ENCODE peak calls at places on chromosomes 7 and 10, in four cellular contexts. One of them, this sample, is unnamed.
A peak's percentile ranks its signal among the peaks of the same experiment; 100 is the strongest.

GRCh38 chr10:31242902-31243301 is 76.1 kb upstream of the ZEB1 start:
- DNase-seq in IMR-90: peak; percentile 99
- DNase-seq in HepG2: peak; percentile 59
- DNase-seq in K562: peak; percentile 26
- DNase-seq in this sample: peak; percentile 84

GRCh38 chr10:128080641-128081040 is 45.6 kb downstream of the MKI67 start:
- DNase-seq in IMR-90: no peak
- DNase-seq in K562: no peak
- DNase-seq in HepG2: no peak
- DNase-seq in this sample: no peak

GRCh38 chr7:12595148-12595547 is 24.6 kb downstream of the SCIN start:
- DNase-seq in IMR-90: no peak
- DNase-seq in K562: no peak
- DNase-seq in HepG2: no peak
- DNase-seq in this sample: no peak

GRCh38 chr7:75842836-75843446 is 29.3 kb upstream of the CCL24 start:
- DNase-seq in K562: peak; percentile 69
- DNase-seq in HepG2: peak; percentile 33
- DNase-seq in IMR-90: peak; percentile 93
- DNase-seq in this sample: peak; percentile 47

GRCh38 chr10:131681122-131681521 is 219.7 kb upstream of the PPP2R2D start:
- DNase-seq in IMR-90: no peak
- DNase-seq in HepG2: no peak
- DNase-seq in K562: no peak
- DNase-seq in this sample: no peak

GRCh38 chr10:17737021-17737965 is 14.7 kb upstream of the TMEM236 start:
- DNase-seq in IMR-90: peak; percentile 55
- DNase-seq in HepG2: peak; percentile 24
- DNase-seq in K562: no peak
- DNase-seq in this sample: peak; percentile 30

GRCh38 chr10:133261726-133262325 is 14.8 kb downstream of the ADAM8 start:
- DNase-seq in K562: peak; percentile 87
- DNase-seq in IMR-90: peak; percentile 38
- DNase-seq in HepG2: no peak
- DNase-seq in this sample: peak; percentile 75

GRCh38 chr10:59176241-59177030 is at the start of gene PHYHIPL:
- DNase-seq in HepG2: peak; percentile 63
- DNase-seq in K562: no peak
- DNase-seq in IMR-90: no peak
- DNase-seq in this sample: peak; percentile 4

GRCh38 chr10:116732546-116732945 is 9.8 kb downstream of the HSPA12A start:
- DNase-seq in HepG2: no peak
- DNase-seq in K562: no peak
- DNase-seq in IMR-90: no peak
- DNase-seq in this sample: no peak

GRCh38 chr10:7666253-7667023 is at the start of gene ITIH5:
- DNase-seq in K562: peak; percentile 47
- DNase-seq in IMR-90: no peak
- DNase-seq in HepG2: no peak
- DNase-seq in this sample: no peak

GRCh38 chr10:5555881-5556280 is 31.1 kb downstream of the CALML3 start:
- DNase-seq in IMR-90: no peak
- DNase-seq in HepG2: no peak
- DNase-seq in K562: no peak
- DNase-seq in this sample: no peak

GRCh38 chr7:110418651-110419270 is 672.2 kb upstream of the LRRN3 start:
- DNase-seq in HepG2: no peak
- DNase-seq in K562: no peak
- DNase-seq in IMR-90: no peak
- DNase-seq in this sample: no peak

GRCh38 chr7:75971961-75972763 is 22.2 kb downstream of the TMEM120A start:
- DNase-seq in IMR-90: no peak
- DNase-seq in HepG2: no peak
- DNase-seq in K562: no peak
- DNase-seq in this sample: peak; percentile 54

GRCh38 chr7:131449373-131449902 is 107.0 kb downstream of the PODXL start:
- DNase-seq in K562: no peak
- DNase-seq in IMR-90: no peak
- DNase-seq in HepG2: no peak
- DNase-seq in this sample: no peak

GRCh38 chr7:72674394-72674793 is 153.6 kb downstream of the TYW1B start:
- DNase-seq in K562: no peak
- DNase-seq in IMR-90: no peak
- DNase-seq in HepG2: no peak
- DNase-seq in this sample: no peak

GRCh38 chr10:132909491-132910071 is 32.8 kb downstream of the CFAP46 start:
- DNase-seq in HepG2: no peak
- DNase-seq in K562: no peak
- DNase-seq in IMR-90: no peak
- DNase-seq in this sample: no peak

GRCh38 chr10:8402469-8403074 is 348.1 kb downstream of the GATA3 start:
- DNase-seq in HepG2: no peak
- DNase-seq in IMR-90: no peak
- DNase-seq in K562: no peak
- DNase-seq in this sample: no peak

GRCh38 chr7:98616381-98617050 is 569 bp upstream of the NPTX2 start:
- DNase-seq in HepG2: no peak
- DNase-seq in K562: no peak
- DNase-seq in IMR-90: no peak
- DNase-seq in this sample: no peak

GRCh38 chr10:15035385-15036301 is 8.1 kb upstream of the OLAH start:
- DNase-seq in HepG2: no peak
- DNase-seq in K562: peak; percentile 51
- DNase-seq in IMR-90: peak; percentile 89
- DNase-seq in this sample: no peak

GRCh38 chr10:17084258-17084657 is 45.4 kb downstream of the CUBN start:
- DNase-seq in IMR-90: no peak
- DNase-seq in K562: no peak
- DNase-seq in HepG2: no peak
- DNase-seq in this sample: no peak

GRCh38 chr7:94223375-94224084 is 171.2 kb upstream of the COL1A2 start:
- DNase-seq in HepG2: no peak
- DNase-seq in K562: no peak
- DNase-seq in IMR-90: peak; percentile 69
- DNase-seq in this sample: peak; percentile 75

GRCh38 chr10:96022739-96023138 is 20.6 kb upstream of the CCNJ start:
- DNase-seq in IMR-90: no peak
- DNase-seq in K562: peak; percentile 15
- DNase-seq in HepG2: no peak
- DNase-seq in this sample: no peak

GRCh38 chr7:51187941-51188340 is 128.7 kb downstream of the COBL start:
- DNase-seq in IMR-90: no peak
- DNase-seq in K562: no peak
- DNase-seq in HepG2: no peak
- DNase-seq in this sample: peak; percentile 36

GRCh38 chr10:104209575-104210198 is 22.5 kb downstream of the CFAP43 start:
- DNase-seq in IMR-90: peak; percentile 39
- DNase-seq in HepG2: peak; percentile 27
- DNase-seq in K562: peak; percentile 37
- DNase-seq in this sample: peak; percentile 48

GRCh38 chr10:55466806-55467504 is 665.9 kb upstream of the PCDH15 start:
- DNase-seq in K562: no peak
- DNase-seq in IMR-90: no peak
- DNase-seq in HepG2: no peak
- DNase-seq in this sample: no peak

DNA sequence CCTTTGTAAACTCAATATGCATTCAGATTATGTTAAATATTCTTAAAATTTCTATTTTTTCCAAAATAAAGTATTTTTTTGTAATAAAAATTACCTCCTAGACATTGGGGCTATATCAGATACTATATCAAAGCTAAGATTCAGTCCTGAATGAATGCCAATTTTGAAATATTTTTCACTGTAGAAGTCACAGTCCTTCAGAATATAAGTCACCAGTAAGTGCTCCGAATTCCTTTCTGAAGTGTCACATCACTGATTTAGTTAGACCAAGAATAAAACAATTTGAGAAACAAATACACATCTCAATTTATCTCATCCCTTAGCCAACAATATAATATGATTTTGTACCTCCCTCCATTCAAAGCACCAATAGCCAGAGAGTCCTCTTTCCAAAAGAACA is 33.9 kb upstream of the GSAP start:
- DNase-seq in HepG2: no peak
- DNase-seq in K562: no peak
- DNase-seq in IMR-90: peak; percentile 54
- DNase-seq in this sample: no peak
- TF ChIP-seq MAZ in HepG2: no peak
- TF ChIP-seq MAZ in K562: no peak
- TF ChIP-seq MAZ in IMR-90: no peak
- TF ChIP-seq MAZ in this sample: no peak

GRCh38 chr7:68537228-68538071 is 1060.8 kb upstream of the AUTS2 start:
- DNase-seq in IMR-90: no peak
- DNase-seq in K562: no peak
- DNase-seq in HepG2: no peak
- DNase-seq in this sample: no peak

GRCh38 chr7:68535266-68535665 is 1063.0 kb upstream of the AUTS2 start:
- DNase-seq in K562: no peak
- DNase-seq in IMR-90: no peak
- DNase-seq in HepG2: no peak
- DNase-seq in this sample: no peak
- TF ChIP-seq MAZ in K562: no peak
- TF ChIP-seq MAZ in IMR-90: no peak
- TF ChIP-seq MAZ in HepG2: no peak
- TF ChIP-seq MAZ in this sample: no peak

GRCh38 chr10:80465839-80466590 is 11.9 kb downstream of the TSPAN14 start:
- DNase-seq in HepG2: no peak
- DNase-seq in IMR-90: no peak
- DNase-seq in K562: no peak
- DNase-seq in this sample: no peak

GRCh38 chr10:80468806-80469421 is 14.8 kb downstream of the TSPAN14 start:
- DNase-seq in IMR-90: no peak
- DNase-seq in HepG2: no peak
- DNase-seq in K562: no peak
- DNase-seq in this sample: no peak

GRCh38 chr10:80466724-80467326 is 12.7 kb downstream of the TSPAN14 start:
- DNase-seq in K562: no peak
- DNase-seq in HepG2: no peak
- DNase-seq in IMR-90: no peak
- DNase-seq in this sample: no peak

GRCh38 chr10:80470266-80470665 is 16.2 kb downstream of the TSPAN14 start:
- DNase-seq in K562: no peak
- DNase-seq in IMR-90: no peak
- DNase-seq in HepG2: no peak
- DNase-seq in this sample: no peak

GRCh38 chr10:80468002-80468401 is 13.9 kb downstream of the TSPAN14 start:
- DNase-seq in HepG2: no peak
- DNase-seq in IMR-90: no peak
- DNase-seq in K562: peak; percentile 51
- DNase-seq in this sample: no peak
- TF ChIP-seq MAZ in HepG2: no peak
- TF ChIP-seq MAZ in IMR-90: no peak
- TF ChIP-seq MAZ in K562: no peak
- TF ChIP-seq MAZ in this sample: no peak

DNA sequence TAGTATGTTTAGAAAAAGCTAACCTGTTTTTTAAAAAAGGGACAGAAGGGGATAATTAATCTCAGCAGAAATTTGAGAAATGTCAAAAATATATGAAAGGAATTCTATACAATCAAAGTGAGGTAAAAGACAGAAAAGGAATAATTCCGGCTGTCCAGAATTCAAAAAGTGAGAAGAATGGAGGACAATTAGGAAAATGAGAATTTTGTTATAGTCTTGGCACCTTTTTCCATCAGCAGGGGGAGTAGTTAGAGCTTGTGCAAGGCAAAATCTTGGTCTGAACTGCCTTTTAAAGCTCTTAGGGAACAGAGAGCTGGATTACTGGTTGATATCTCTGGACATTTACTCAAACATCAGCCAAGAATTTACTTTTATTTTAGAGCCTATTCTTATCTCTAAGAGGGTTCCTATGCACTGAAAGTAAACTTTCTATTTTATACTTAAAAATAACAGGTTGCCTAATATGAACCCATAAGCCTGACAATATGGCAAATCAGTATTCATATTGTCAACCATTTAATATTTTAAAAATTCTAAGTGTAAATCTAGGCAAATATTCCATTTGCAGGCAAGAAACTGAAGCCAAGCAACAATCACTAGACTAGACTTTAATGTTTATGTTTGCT is 185.6 kb downstream of the ANK3 start:
- DNase-seq in HepG2: peak; percentile 5
- DNase-seq in IMR-90: peak; percentile 54
- DNase-seq in K562: peak; percentile 24
- DNase-seq in this sample: peak; percentile 10
- TF ChIP-seq MAZ in HepG2: no peak
- TF ChIP-seq MAZ in IMR-90: no peak
- TF ChIP-seq MAZ in K562: no peak
- TF ChIP-seq MAZ in this sample: no peak

GRCh38 chr7:112371721-112372120 is 78.5 kb upstream of the IFRD1 start:
- DNase-seq in HepG2: no peak
- DNase-seq in K562: no peak
- DNase-seq in IMR-90: peak; percentile 17
- DNase-seq in this sample: no peak
- TF ChIP-seq MAZ in HepG2: no peak
- TF ChIP-seq MAZ in K562: no peak
- TF ChIP-seq MAZ in IMR-90: no peak
- TF ChIP-seq MAZ in this sample: no peak

DNA sequence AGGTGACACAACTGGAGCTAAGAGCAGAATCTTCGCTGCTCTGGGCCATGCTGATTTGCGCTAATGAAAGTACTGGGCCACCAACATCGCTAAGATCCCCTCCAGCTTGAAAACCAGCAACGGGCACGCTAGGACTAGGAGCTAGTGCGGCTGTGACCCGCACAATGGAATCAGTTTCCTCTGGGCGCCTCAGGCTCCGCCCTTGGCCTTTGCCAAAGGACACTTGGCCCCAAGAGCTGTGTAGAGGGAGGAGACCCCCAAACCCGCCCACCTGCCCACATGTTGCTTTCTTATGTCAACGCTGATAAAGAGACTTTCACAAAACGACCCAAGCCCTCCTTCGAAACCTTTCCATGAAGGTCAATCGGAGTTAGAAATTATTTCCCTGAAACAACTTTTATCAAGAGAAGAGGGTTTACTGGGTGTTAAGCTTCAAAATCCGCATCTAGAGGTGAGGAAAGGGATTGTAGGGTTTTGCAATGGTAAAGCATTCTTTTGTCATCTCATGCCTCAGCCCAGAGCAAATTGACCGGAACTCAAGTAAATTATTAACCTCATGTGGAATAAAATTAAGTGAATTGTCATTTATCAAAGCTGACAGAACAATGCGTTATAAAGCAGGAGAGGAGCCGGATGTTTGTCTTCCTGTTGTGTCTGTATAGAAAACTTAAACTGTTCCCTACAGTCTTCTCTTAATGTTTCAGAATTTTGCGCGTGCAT is 9.4 kb downstream of the ABCB5 start:
- DNase-seq in IMR-90: no peak
- DNase-seq in HepG2: peak; percentile 8
- DNase-seq in K562: no peak
- DNase-seq in this sample: peak; percentile 3
- TF ChIP-seq MAZ in IMR-90: no peak
- TF ChIP-seq MAZ in HepG2: no peak
- TF ChIP-seq MAZ in K562: no peak
- TF ChIP-seq MAZ in this sample: no peak